ENCODE peak calls at places on chromosomes 4 and X, in four cellular contexts. T is K562, S is WTC11, K is GM12878. X is an unnamed sample.

GRCh38 chr4:159232465-159233106 is 129.7 kb downstream of the RAPGEF2 start:
- DNase-seq in T (no peak), S (no peak), K (peak), X (no peak)

GRCh38 chrX:40871385-40872082 is 136.2 kb upstream of the MED14 start:
- DNase-seq in T (no peak), S (no peak), K (peak), X (no peak)

GRCh38 chr4:39353478-39354177 is 12.5 kb downstream of the RFC1 start:
- DNase-seq in T (no peak), S (no peak), K (peak), X (no peak)

GRCh38 chr4:173521474-173522159 is 8.4 kb downstream of the HAND2 start:
- DNase-seq in T (no peak), S (no peak), K (no peak), X (no peak)

GRCh38 chr4:95288552-95288951 is 260.2 kb downstream of the UNC5C start:
- DNase-seq in T (no peak), S (no peak), K (no peak), X (no peak)

GRCh38 chr4:84418032-84418709 is 80.9 kb downstream of the NKX6-1 start:
- DNase-seq in T (no peak), S (no peak), K (no peak), X (no peak)

GRCh38 chr4:40980318-40980883 is 230.6 kb downstream of the NSUN7 start:
- DNase-seq in T (no peak), S (no peak), K (no peak), X (peak)

GRCh38 chr4:111755571-111755970 is 389.7 kb upstream of the FAM241A start:
- DNase-seq in T (no peak), S (no peak), K (no peak), X (no peak)

GRCh38 chr4:147689062-147689461 is 5.1 kb upstream of the PRMT9 start:
- DNase-seq in T (no peak), S (no peak), K (no peak), X (no peak)

GRCh38 chr4:153844144-153844543 is 55.3 kb upstream of the SFRP2 start:
- DNase-seq in T (no peak), S (no peak), K (no peak), X (no peak)

GRCh38 chr4:82744284-82744963 is 54.2 kb downstream of the SCD5 start:
- DNase-seq in T (no peak), S (no peak), K (no peak), X (no peak)

GRCh38 chr4:2413821-2414610 is 4.4 kb downstream of the ZFYVE28 start:
- DNase-seq in T (peak), S (peak), K (no peak), X (no peak)

GRCh38 chr4:159016527-159017137 is 86.2 kb upstream of the RAPGEF2 start:
- DNase-seq in T (peak), S (peak), K (peak), X (peak)

GRCh38 chr4:61468091-61468720 is 268.1 kb downstream of the ADGRL3 start:
- DNase-seq in T (no peak), S (no peak), K (no peak), X (no peak)

GRCh38 chr4:54092405-54092759 is 7.6 kb upstream of the GSX2 start:
- DNase-seq in T (no peak), S (no peak), K (no peak), X (no peak)

GRCh38 chrX:129097668-129098067 is 425.6 kb downstream of the SMARCA1 start:
- DNase-seq in T (no peak), S (no peak), K (no peak), X (peak)

GRCh38 chr4:7395635-7396034 is 39.1 kb downstream of the PSAPL1 start:
- DNase-seq in T (no peak), S (no peak), K (no peak), X (no peak)
- TF ChIP-seq CREM in T (no peak), S (no peak), K (no peak), X (no peak)

GRCh38 chrX:99371976-99372595 is 1038.0 kb downstream of the PCDH19 start:
- DNase-seq in T (no peak), S (no peak), K (no peak), X (no peak)
- TF ChIP-seq CREM in T (no peak), S (no peak), K (no peak), X (no peak)

GRCh38 chr4:1325681-1326635 is 21.1 kb upstream of the UVSSA start:
- DNase-seq in T (no peak), S (no peak), K (no peak), X (no peak)
- TF ChIP-seq CREM in T (no peak), S (no peak), K (no peak), X (no peak)

DNA sequence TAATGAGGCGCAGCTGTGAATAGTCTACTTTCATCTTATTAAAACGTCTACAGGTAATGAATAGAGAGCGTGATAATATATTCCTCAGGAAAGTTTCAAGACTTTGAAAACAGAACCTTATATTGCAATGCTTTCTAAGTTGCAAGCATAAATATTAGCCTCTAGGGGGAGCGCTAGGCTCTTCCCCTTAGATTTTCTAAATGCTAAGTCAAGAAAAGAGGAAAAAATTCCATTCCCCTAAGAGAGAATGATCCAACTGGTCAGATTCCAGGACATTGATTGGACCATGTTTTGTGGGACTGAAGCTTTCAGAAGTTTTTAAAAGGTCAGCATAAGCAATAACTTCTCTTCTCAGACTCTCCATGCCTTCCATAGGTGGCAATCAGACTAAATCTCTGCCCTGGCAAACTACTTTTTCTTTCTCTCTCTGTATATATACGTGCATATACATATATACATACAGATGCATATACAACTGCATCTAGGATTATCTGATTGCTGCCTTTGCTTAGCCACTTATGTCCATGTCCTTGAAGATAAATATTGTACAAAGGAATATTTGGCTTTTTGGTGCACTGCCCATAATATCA is 492.9 kb downstream of the INPP4B start:
- DNase-seq in T (peak), S (no peak), K (no peak), X (peak)
- TF ChIP-seq CREM in T (no peak), S (no peak), K (no peak), X (no peak)

DNA sequence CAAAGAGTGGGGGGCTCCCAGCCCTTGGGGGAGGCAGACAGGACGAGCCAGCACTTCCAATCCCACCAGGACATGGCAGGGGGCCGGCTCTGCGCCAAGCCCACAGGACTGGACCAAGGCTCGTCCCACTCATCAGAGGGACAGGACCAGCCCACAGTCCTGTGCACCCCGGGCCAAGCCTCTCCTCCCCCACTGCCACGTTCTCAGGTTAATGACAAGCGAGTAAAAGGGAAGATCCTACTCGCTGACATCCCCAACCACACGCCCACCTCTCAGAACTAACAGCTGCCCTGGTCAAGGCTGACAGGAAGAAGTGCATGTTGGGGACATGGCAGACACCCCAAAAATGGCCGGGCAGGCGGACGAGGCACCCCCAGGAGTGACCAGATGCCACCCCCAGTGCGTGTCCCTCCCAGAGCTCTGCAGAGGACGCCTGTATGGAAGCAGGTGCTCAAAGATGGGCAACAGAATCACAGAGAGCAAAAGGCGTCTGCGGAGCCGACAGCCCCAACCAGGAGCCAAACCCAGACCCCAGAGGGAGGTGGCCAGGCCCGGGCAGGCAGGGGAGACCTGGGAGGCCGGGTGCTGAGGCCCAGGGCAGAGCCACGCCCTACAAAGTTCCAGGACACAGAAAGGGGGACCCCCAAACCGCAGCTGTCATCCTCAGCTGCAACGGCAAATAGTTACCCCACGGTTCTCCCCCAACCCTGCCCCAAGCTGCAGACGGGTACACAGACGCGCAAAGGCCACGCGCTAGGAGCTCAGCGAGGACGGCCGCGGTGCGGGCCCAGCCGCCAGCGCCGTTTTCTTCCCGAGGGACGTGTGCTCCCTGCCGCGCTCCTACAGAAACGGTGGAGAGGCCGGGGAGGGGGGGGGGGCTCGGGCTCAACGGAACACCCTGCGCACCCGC is 1.8 kb downstream of the CTBP1 start:
- DNase-seq in T (peak), S (peak), K (no peak), X (no peak)
- TF ChIP-seq CREM in T (no peak), S (no peak), K (no peak), X (no peak)

GRCh38 chr4:74084984-74085383 is 14.0 kb downstream of the CXCL2 start:
- DNase-seq in T (no peak), S (no peak), K (no peak), X (no peak)

GRCh38 chr4:74087481-74087880 is 11.5 kb downstream of the CXCL2 start:
- DNase-seq in T (no peak), S (no peak), K (no peak), X (no peak)

GRCh38 chr4:74088396-74088795 is 10.6 kb downstream of the CXCL2 start:
- DNase-seq in T (no peak), S (no peak), K (no peak), X (no peak)

GRCh38 chr4:74085669-74086068 is 13.3 kb downstream of the CXCL2 start:
- DNase-seq in T (no peak), S (no peak), K (no peak), X (no peak)
- TF ChIP-seq CREM in T (no peak), S (no peak), K (no peak), X (no peak)

GRCh38 chr4:8829584-8829983 is 42.1 kb downstream of the HMX1 start:
- DNase-seq in T (no peak), S (no peak), K (no peak), X (no peak)
- TF ChIP-seq CREM in T (no peak), S (no peak), K (no peak), X (no peak)

GRCh38 chr4:5618051-5619010 is 90.0 kb downstream of the EVC2 start:
- DNase-seq in T (no peak), S (no peak), K (no peak), X (no peak)
- TF ChIP-seq CREM in T (no peak), S (no peak), K (no peak), X (no peak)

DNA sequence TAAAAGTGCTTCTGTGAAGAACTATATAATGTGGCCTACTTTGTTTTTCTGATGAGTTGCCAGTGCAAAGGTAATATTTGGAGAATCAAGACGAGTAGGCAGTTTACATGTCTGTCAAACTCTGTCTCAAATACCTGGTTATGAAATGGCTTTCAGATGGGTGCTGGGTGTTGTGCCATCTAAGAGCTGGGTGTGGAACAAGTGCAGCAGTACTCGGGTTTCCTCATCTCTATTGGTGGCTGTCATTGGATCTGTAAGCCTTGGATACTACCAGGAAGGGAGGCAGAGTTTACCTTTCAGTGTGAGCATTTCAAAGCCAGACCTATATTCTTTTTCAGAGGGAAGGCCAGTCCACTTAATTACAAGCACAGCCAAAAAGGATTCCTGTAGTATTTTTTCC is 37.2 kb downstream of the MTM1 start:
- DNase-seq in T (no peak), S (no peak), K (no peak), X (peak)
- TF ChIP-seq CREM in T (no peak), S (no peak), K (no peak), X (no peak)

X was measured in HepG2.